ENCODE peak calls at places on chromosomes 2 and 18, in nine cellular contexts. L is activated CD4-positive, alpha-beta T cell treated with anti-CD3 and anti-CD28 coated beads for 4 hours; Y is RWPE2; Q is effector CD8-positive, alpha-beta T cell; X is GDM1; O is kidney; H is iris pigment epithelial cell; P is Calu3; N is fibroblast of lung. V is an unnamed sample.

GRCh38 chr2:189060096-189060642 is 86.0 kb downstream of the COL3A1 start:
- DNase-seq in X (no peak), Y (no peak), N (no peak), O (no peak), L (no peak), P (no peak), Q (no peak), H (peak), V (no peak)

GRCh38 chr2:10614940-10615339 is 74.8 kb downstream of the NOL10 start:
- DNase-seq in H (no peak), O (no peak), L (no peak), X (no peak), P (no peak), Y (no peak), Q (no peak), N (peak), V (no peak)

GRCh38 chr2:147662221-147662620 is 182.6 kb upstream of the ACVR2A start:
- DNase-seq in P (no peak), O (no peak), N (no peak), H (no peak), L (no peak), Y (no peak), Q (no peak), X (no peak), V (no peak)

GRCh38 chr2:220959391-220959802 is 612.7 kb downstream of the EPHA4 start:
- DNase-seq in X (no peak), L (no peak), N (no peak), H (no peak), Y (no peak), Q (no peak), O (no peak), P (no peak), V (no peak)

GRCh38 chr2:136167721-136168470 is 49.9 kb upstream of the CXCR4 start:
- DNase-seq in N (no peak), L (no peak), X (no peak), Q (no peak), O (no peak), Y (no peak), P (no peak), H (no peak), V (no peak)

GRCh38 chr2:164542584-164543021 is 78.7 kb downstream of the GRB14 start:
- DNase-seq in N (peak), Y (no peak), O (no peak), Q (no peak), L (no peak), H (peak), X (no peak), P (no peak), V (peak)

GRCh38 chr2:174603280-174603679 is 5.7 kb upstream of the WIPF1 start:
- DNase-seq in H (peak), Q (peak), L (peak), Y (no peak), O (no peak), X (peak), P (peak), N (peak), V (peak)

GRCh38 chr2:28356095-28356911 is 36.4 kb upstream of the FOSL2 start:
- DNase-seq in N (peak), H (peak), Y (no peak), P (peak), L (peak), X (peak), Q (no peak), O (peak), V (no peak)

GRCh38 chr2:51013870-51014526 is 17.9 kb downstream of the NRXN1 start:
- DNase-seq in X (no peak), P (no peak), L (no peak), N (no peak), H (no peak), O (no peak), Q (no peak), Y (no peak), V (no peak)

GRCh38 chr2:241199286-241199685 is 10.8 kb downstream of the ANO7 start:
- DNase-seq in Y (peak), P (no peak), O (no peak), L (no peak), Q (no peak), H (no peak), N (no peak), X (no peak), V (no peak)

GRCh38 chr2:42096869-42097591 is 49.2 kb downstream of the PKDCC start:
- DNase-seq in Y (no peak), L (no peak), X (no peak), P (no peak), N (no peak), O (no peak), Q (no peak), H (no peak), V (no peak)

GRCh38 chr2:1605102-1605501 is 139.2 kb downstream of the PXDN start:
- DNase-seq in P (no peak), Q (no peak), N (peak), O (peak), Y (no peak), H (no peak), X (no peak), L (no peak), V (no peak)

GRCh38 chr18:31329787-31330438 is 12.0 kb downstream of the DSG1 start:
- DNase-seq in H (no peak), X (no peak), Y (no peak), L (no peak), Q (no peak), N (no peak), P (no peak), O (no peak), V (no peak)

GRCh38 chr2:170845343-170845742 is 28.7 kb downstream of the GAD1 start:
- DNase-seq in O (no peak), X (no peak), Q (no peak), P (no peak), N (no peak), Y (no peak), H (no peak), L (no peak), V (no peak)

GRCh38 chr18:7870855-7871254 is 303.7 kb downstream of the PTPRM start:
- DNase-seq in N (peak), X (no peak), L (no peak), O (no peak), Y (no peak), P (no peak), Q (no peak), H (peak), V (no peak)

GRCh38 chr2:20957745-20958144 is 86.1 kb downstream of the APOB start:
- DNase-seq in Q (no peak), O (no peak), H (no peak), L (no peak), X (no peak), N (no peak), P (no peak), Y (no peak), V (no peak)

GRCh38 chr2:30588891-30589495 is 141.9 kb downstream of the LCLAT1 start:
- DNase-seq in P (no peak), O (no peak), H (no peak), X (no peak), Q (no peak), L (no peak), Y (no peak), N (peak), V (no peak)

GRCh38 chr2:238169708-238170251 is 11.0 kb downstream of the ERFE start:
- DNase-seq in Q (no peak), N (peak), O (peak), Y (peak), L (no peak), P (no peak), H (peak), X (no peak), V (no peak)

GRCh38 chr2:24304098-24304497 is 56.2 kb downstream of the ITSN2 start:
- DNase-seq in N (peak), P (no peak), O (peak), Q (no peak), L (no peak), X (no peak), H (peak), Y (no peak), V (peak)

GRCh38 chr2:159063677-159064076 is 95.2 kb downstream of the TANC1 start:
- DNase-seq in O (no peak), Y (no peak), N (no peak), Q (no peak), X (no peak), H (no peak), L (no peak), P (no peak), V (no peak)

V was measured in HepG2.